ENCODE peak calls at places on chromosome 16, in seven cellular contexts. One of them, this sample, is unnamed.

GRCh38 chr16:788399-789126 is at the start of gene CHTF18:
- DNase-seq in IMR-90: peak
- DNase-seq in AG09309: peak
- DNase-seq in neural crest cell: peak
- DNase-seq in fibroblast of mammary gland: peak
- DNase-seq in AG09319: peak
- DNase-seq in foreskin fibroblast: peak
- DNase-seq in this sample: peak

GRCh38 chr16:15460601-15461000 is 26.2 kb downstream of the BMERB1 start:
- DNase-seq in IMR-90: no peak
- DNase-seq in AG09309: no peak
- DNase-seq in neural crest cell: no peak
- DNase-seq in fibroblast of mammary gland: no peak
- DNase-seq in AG09319: no peak
- DNase-seq in foreskin fibroblast: no peak
- DNase-seq in this sample: no peak

GRCh38 chr16:27425961-27426360 is 24.0 kb downstream of the IL21R start:
- DNase-seq in IMR-90: no peak
- DNase-seq in AG09309: no peak
- DNase-seq in neural crest cell: no peak
- DNase-seq in fibroblast of mammary gland: no peak
- DNase-seq in AG09319: no peak
- DNase-seq in foreskin fibroblast: no peak
- DNase-seq in this sample: no peak

GRCh38 chr16:77437859-77438258 is 3.0 kb upstream of the ADAMTS18 start:
- DNase-seq in IMR-90: no peak
- DNase-seq in AG09309: no peak
- DNase-seq in neural crest cell: no peak
- DNase-seq in fibroblast of mammary gland: peak
- DNase-seq in AG09319: peak
- DNase-seq in foreskin fibroblast: peak
- DNase-seq in this sample: no peak

GRCh38 chr16:80591071-80591935 is 50.5 kb downstream of the DYNLRB2 start:
- DNase-seq in IMR-90: no peak
- DNase-seq in AG09309: no peak
- DNase-seq in neural crest cell: no peak
- DNase-seq in fibroblast of mammary gland: no peak
- DNase-seq in AG09319: no peak
- DNase-seq in foreskin fibroblast: no peak
- DNase-seq in this sample: no peak

GRCh38 chr16:13984794-13985193 is 64.8 kb downstream of the ERCC4 start:
- DNase-seq in IMR-90: no peak
- DNase-seq in AG09309: no peak
- DNase-seq in neural crest cell: no peak
- DNase-seq in fibroblast of mammary gland: no peak
- DNase-seq in AG09319: no peak
- DNase-seq in foreskin fibroblast: no peak
- DNase-seq in this sample: no peak

GRCh38 chr16:68088130-68088972 is 3.2 kb downstream of the NFATC3 start:
- DNase-seq in IMR-90: no peak
- DNase-seq in AG09309: no peak
- DNase-seq in neural crest cell: no peak
- DNase-seq in fibroblast of mammary gland: no peak
- DNase-seq in AG09319: no peak
- DNase-seq in foreskin fibroblast: no peak
- DNase-seq in this sample: no peak

GRCh38 chr16:23469814-23470213 is 16.8 kb upstream of the COG7 start:
- DNase-seq in IMR-90: peak
- DNase-seq in AG09309: no peak
- DNase-seq in neural crest cell: no peak
- DNase-seq in fibroblast of mammary gland: peak
- DNase-seq in AG09319: no peak
- DNase-seq in foreskin fibroblast: peak
- DNase-seq in this sample: no peak

GRCh38 chr16:73092236-73092781 is 44.4 kb upstream of the ZFHX3 start:
- DNase-seq in IMR-90: no peak
- DNase-seq in AG09309: no peak
- DNase-seq in neural crest cell: peak
- DNase-seq in fibroblast of mammary gland: no peak
- DNase-seq in AG09319: no peak
- DNase-seq in foreskin fibroblast: no peak
- DNase-seq in this sample: no peak

GRCh38 chr16:11030990-11031510 is 86.7 kb downstream of the CLEC16A start:
- DNase-seq in IMR-90: no peak
- DNase-seq in AG09309: no peak
- DNase-seq in neural crest cell: no peak
- DNase-seq in fibroblast of mammary gland: no peak
- DNase-seq in AG09319: no peak
- DNase-seq in foreskin fibroblast: no peak
- DNase-seq in this sample: no peak

GRCh38 chr16:79788949-79789348 is 188.4 kb upstream of the MAF start:
- DNase-seq in IMR-90: no peak
- DNase-seq in AG09309: no peak
- DNase-seq in neural crest cell: no peak
- DNase-seq in fibroblast of mammary gland: no peak
- DNase-seq in AG09319: no peak
- DNase-seq in foreskin fibroblast: no peak
- DNase-seq in this sample: no peak

GRCh38 chr16:4059969-4060368 is 56.3 kb downstream of the ADCY9 start:
- DNase-seq in IMR-90: no peak
- DNase-seq in AG09309: no peak
- DNase-seq in neural crest cell: no peak
- DNase-seq in fibroblast of mammary gland: no peak
- DNase-seq in AG09319: no peak
- DNase-seq in foreskin fibroblast: no peak
- DNase-seq in this sample: no peak

GRCh38 chr16:68351991-68352431 is 41.2 kb downstream of the PRMT7 start:
- DNase-seq in IMR-90: no peak
- DNase-seq in AG09309: no peak
- DNase-seq in neural crest cell: no peak
- DNase-seq in fibroblast of mammary gland: no peak
- DNase-seq in AG09319: no peak
- DNase-seq in foreskin fibroblast: no peak
- DNase-seq in this sample: no peak

GRCh38 chr16:11566398-11566797 is 20.3 kb downstream of the LITAF start:
- DNase-seq in IMR-90: no peak
- DNase-seq in AG09309: no peak
- DNase-seq in neural crest cell: no peak
- DNase-seq in fibroblast of mammary gland: no peak
- DNase-seq in AG09319: no peak
- DNase-seq in foreskin fibroblast: no peak
- DNase-seq in this sample: no peak

GRCh38 chr16:3646348-3646920 is 8.1 kb upstream of the DNASE1 start:
- DNase-seq in IMR-90: peak
- DNase-seq in AG09309: no peak
- DNase-seq in neural crest cell: no peak
- DNase-seq in fibroblast of mammary gland: no peak
- DNase-seq in AG09319: no peak
- DNase-seq in foreskin fibroblast: no peak
- DNase-seq in this sample: no peak

GRCh38 chr16:84599528-84600202 is 18.2 kb downstream of the COTL1 start:
- DNase-seq in IMR-90: peak
- DNase-seq in AG09309: peak
- DNase-seq in neural crest cell: peak
- DNase-seq in fibroblast of mammary gland: peak
- DNase-seq in AG09319: no peak
- DNase-seq in foreskin fibroblast: peak
- DNase-seq in this sample: peak

GRCh38 chr16:80436510-80436909 is 104.3 kb upstream of the DYNLRB2 start:
- DNase-seq in IMR-90: no peak
- DNase-seq in AG09309: no peak
- DNase-seq in neural crest cell: no peak
- DNase-seq in fibroblast of mammary gland: no peak
- DNase-seq in AG09319: no peak
- DNase-seq in foreskin fibroblast: no peak
- DNase-seq in this sample: no peak

GRCh38 chr16:22191966-22192260 is 14.2 kb upstream of the EEF2K start:
- DNase-seq in IMR-90: peak
- DNase-seq in AG09309: no peak
- DNase-seq in neural crest cell: no peak
- DNase-seq in fibroblast of mammary gland: peak
- DNase-seq in AG09319: no peak
- DNase-seq in foreskin fibroblast: peak
- DNase-seq in this sample: no peak

GRCh38 chr16:49127103-49127502 is 154.5 kb downstream of the CBLN1 start:
- DNase-seq in IMR-90: no peak
- DNase-seq in AG09309: no peak
- DNase-seq in neural crest cell: no peak
- DNase-seq in fibroblast of mammary gland: no peak
- DNase-seq in AG09319: no peak
- DNase-seq in foreskin fibroblast: peak
- DNase-seq in this sample: no peak

GRCh38 chr16:84115919-84116719 is 623 bp downstream of the MBTPS1 start:
- DNase-seq in IMR-90: peak
- DNase-seq in AG09309: no peak
- DNase-seq in neural crest cell: no peak
- DNase-seq in fibroblast of mammary gland: peak
- DNase-seq in AG09319: no peak
- DNase-seq in foreskin fibroblast: peak
- DNase-seq in this sample: no peak

GRCh38 chr16:88503374-88503770 is 50.3 kb downstream of the ZFPM1 start:
- DNase-seq in IMR-90: peak
- DNase-seq in AG09309: no peak
- DNase-seq in neural crest cell: no peak
- DNase-seq in fibroblast of mammary gland: peak
- DNase-seq in AG09319: no peak
- DNase-seq in foreskin fibroblast: peak
- DNase-seq in this sample: no peak

GRCh38 chr16:73126453-73126853 is 78.5 kb upstream of the ZFHX3 start:
- DNase-seq in IMR-90: peak
- DNase-seq in AG09309: peak
- DNase-seq in neural crest cell: no peak
- DNase-seq in fibroblast of mammary gland: peak
- DNase-seq in AG09319: peak
- DNase-seq in foreskin fibroblast: peak
- DNase-seq in this sample: no peak

DNA sequence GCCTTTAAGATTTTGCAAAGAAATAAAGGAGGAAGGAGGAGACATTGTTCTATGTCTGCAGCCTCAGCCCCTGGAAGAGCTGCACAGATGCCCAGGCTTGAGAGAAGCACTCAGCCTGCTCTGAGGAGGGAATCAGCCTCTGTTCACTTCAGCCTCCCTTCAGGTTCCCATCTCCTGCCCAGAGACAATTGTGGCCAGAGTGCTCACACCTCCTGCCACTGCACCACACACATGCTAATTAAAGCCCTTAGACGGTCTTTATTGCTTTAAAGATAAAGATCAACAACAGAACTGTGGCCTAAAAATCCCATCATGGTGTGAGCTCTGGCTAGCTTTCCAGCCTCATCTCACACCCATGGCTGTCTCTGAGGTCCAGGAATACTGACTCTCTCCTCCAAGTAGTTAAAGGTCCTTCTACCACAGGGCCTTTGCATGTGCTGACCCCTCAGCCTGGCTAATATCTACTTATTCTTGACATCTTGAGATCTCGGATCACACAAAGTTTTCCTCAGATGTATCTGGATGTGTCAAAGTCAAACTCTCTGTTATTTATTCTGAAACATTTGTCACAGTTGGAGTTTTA is 33.8 kb downstream of the CHD9NB start:
- DNase-seq in IMR-90: no peak
- DNase-seq in AG09309: no peak
- DNase-seq in neural crest cell: no peak
- DNase-seq in fibroblast of mammary gland: no peak
- DNase-seq in AG09319: no peak
- DNase-seq in foreskin fibroblast: no peak
- DNase-seq in this sample: no peak
- TF ChIP-seq CTCF in IMR-90: no peak
- TF ChIP-seq CTCF in AG09309: no peak
- TF ChIP-seq CTCF in neural crest cell: no peak
- TF ChIP-seq CTCF in fibroblast of mammary gland: no peak
- TF ChIP-seq CTCF in AG09319: no peak
- TF ChIP-seq CTCF in foreskin fibroblast: no peak
- TF ChIP-seq CTCF in this sample: no peak

DNA sequence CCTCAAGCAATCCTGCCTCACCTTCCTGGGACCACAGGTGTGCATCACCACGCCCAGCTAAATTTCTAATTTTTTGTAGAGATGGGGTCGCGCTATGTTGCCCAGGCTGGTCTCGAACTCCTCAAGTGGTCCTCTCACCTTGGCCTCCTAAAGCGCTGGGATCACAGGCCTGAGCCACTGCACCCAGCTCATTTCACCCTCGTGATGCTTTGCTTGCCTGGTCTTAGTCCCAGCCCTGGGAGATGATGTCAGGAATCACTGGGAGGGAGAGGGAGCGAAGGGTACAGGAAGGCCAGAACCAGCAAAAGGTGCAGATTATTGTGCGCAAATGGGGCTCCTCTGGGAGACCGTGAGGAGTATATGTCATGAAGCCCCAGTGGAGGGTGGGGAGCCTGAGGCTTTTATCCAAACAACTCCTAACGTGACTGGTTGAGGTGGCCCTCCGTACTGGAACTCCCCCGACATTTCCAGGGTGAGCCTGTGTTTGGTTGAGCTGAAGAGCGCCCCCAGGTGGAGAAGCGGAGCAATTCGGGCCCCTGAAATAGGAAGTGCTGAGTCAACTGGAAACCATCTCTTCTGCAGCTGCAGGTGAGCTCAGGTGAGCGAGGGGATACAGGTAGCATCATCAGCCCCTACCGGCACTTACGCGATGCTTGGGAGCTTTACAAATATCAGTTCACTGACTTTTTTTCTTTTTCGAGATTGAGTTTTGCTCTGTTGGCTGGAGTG is 41.2 kb upstream of the HAPSTR1 start:
- DNase-seq in IMR-90: peak
- DNase-seq in AG09309: no peak
- DNase-seq in neural crest cell: peak
- DNase-seq in fibroblast of mammary gland: peak
- DNase-seq in AG09319: no peak
- DNase-seq in foreskin fibroblast: peak
- DNase-seq in this sample: peak
- TF ChIP-seq CTCF in IMR-90: peak
- TF ChIP-seq CTCF in AG09309: peak
- TF ChIP-seq CTCF in neural crest cell: peak
- TF ChIP-seq CTCF in fibroblast of mammary gland: peak
- TF ChIP-seq CTCF in AG09319: peak
- TF ChIP-seq CTCF in foreskin fibroblast: peak
- TF ChIP-seq CTCF in this sample: peak

DNA sequence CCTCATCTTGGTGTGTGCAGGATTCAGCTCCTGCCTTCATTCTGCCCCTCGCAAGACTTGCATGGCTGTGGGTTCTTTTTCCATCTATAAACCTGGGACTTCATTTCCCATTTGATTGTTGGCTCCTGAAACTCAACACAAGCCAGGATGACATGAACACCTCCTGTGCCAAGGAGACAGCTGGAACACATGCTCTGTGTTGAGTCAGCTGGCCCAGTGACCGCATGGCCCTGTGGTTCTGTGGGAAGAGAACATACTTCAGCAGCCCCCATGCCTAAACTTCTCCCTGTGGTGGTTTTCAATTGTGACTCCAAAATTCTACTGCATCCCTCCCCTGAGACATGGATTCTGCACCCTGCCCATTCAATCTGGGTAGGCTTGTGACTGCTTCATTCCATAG is 57.9 kb upstream of the FOXF1 start:
- DNase-seq in IMR-90: peak
- DNase-seq in AG09309: no peak
- DNase-seq in neural crest cell: no peak
- DNase-seq in fibroblast of mammary gland: peak
- DNase-seq in AG09319: no peak
- DNase-seq in foreskin fibroblast: peak
- DNase-seq in this sample: no peak
- TF ChIP-seq CTCF in IMR-90: no peak
- TF ChIP-seq CTCF in AG09309: no peak
- TF ChIP-seq CTCF in neural crest cell: no peak
- TF ChIP-seq CTCF in fibroblast of mammary gland: no peak
- TF ChIP-seq CTCF in AG09319: no peak
- TF ChIP-seq CTCF in foreskin fibroblast: no peak
- TF ChIP-seq CTCF in this sample: no peak

GRCh38 chr16:57760357-57761160 is 25.0 kb downstream of the KATNB1 start:
- DNase-seq in IMR-90: no peak
- DNase-seq in AG09309: no peak
- DNase-seq in neural crest cell: no peak
- DNase-seq in fibroblast of mammary gland: no peak
- DNase-seq in AG09319: no peak
- DNase-seq in foreskin fibroblast: no peak
- DNase-seq in this sample: no peak
- TF ChIP-seq CTCF in IMR-90: no peak
- TF ChIP-seq CTCF in AG09309: no peak
- TF ChIP-seq CTCF in neural crest cell: no peak
- TF ChIP-seq CTCF in fibroblast of mammary gland: no peak
- TF ChIP-seq CTCF in AG09319: no peak
- TF ChIP-seq CTCF in foreskin fibroblast: no peak
- TF ChIP-seq CTCF in this sample: no peak